ENCODE peak calls at places on chromosomes 4 and X, in nine cellular contexts. D is uterus; X is esophagus squamous epithelium; V is stimulated activated CD4-positive, alpha-beta T cell treated with anti-CD3 and anti-CD28 coated beads, Interleukin-4, amount 100 ng/mL, for 24 hours; C is right cardiac atrium; L is activated T-cell treated with anti-CD3 and anti-CD28 coated beads, Interleukin-2, amount 50 U/mL, for 4 hours; Q is fibroblast of the aortic adventitia; M is OCI-M1; H is naive thymus-derived CD8-positive, alpha-beta T cell. W is an unnamed sample.

GRCh38 chr4:11615601-11616000 is 186.9 kb upstream of the HS3ST1 start:
- DNase-seq in D (no peak), X (no peak), V (no peak), C (no peak), L (no peak), Q (peak; percentile 59), M (no peak), H (no peak), W (no peak)

GRCh38 chrX:21885568-21885967 is 29.8 kb downstream of the YY2 start:
- DNase-seq in D (no peak), X (no peak), V (no peak), C (no peak), L (no peak), Q (peak; percentile 45), M (no peak), H (no peak), W (peak; percentile 33)

GRCh38 chr4:80069108-80069836 is 3.8 kb downstream of the ANTXR2 start:
- DNase-seq in D (no peak), X (no peak), V (no peak), C (no peak), L (no peak), Q (peak; percentile 63), M (no peak), H (no peak), W (no peak)

GRCh38 chrX:128818690-128819089 is 704.6 kb downstream of the SMARCA1 start:
- DNase-seq in D (no peak), X (no peak), V (no peak), C (no peak), L (no peak), Q (no peak), M (no peak), H (no peak), W (no peak)

GRCh38 chr4:68272860-68273259 is 27.4 kb upstream of the TMPRSS11B start:
- DNase-seq in D (no peak), X (no peak), V (no peak), C (no peak), L (no peak), Q (peak; percentile 8), M (no peak), H (no peak), W (no peak)

GRCh38 chr4:14110407-14110806 is 482.9 kb upstream of the BOD1L1 start:
- DNase-seq in D (no peak), X (no peak), V (no peak), C (no peak), L (no peak), Q (peak; percentile 64), M (no peak), H (no peak), W (peak; percentile 59)

GRCh38 chrX:148380107-148380506 is 120.3 kb upstream of the AFF2 start:
- DNase-seq in D (no peak), X (no peak), V (peak; percentile 3), C (no peak), L (no peak), Q (no peak), M (peak; percentile 10), H (no peak), W (no peak)

GRCh38 chr4:24471623-24472510 is 112.5 kb downstream of the DHX15 start:
- DNase-seq in D (peak; percentile 34), X (no peak), V (peak; percentile 4), C (peak; percentile 52), L (no peak), Q (no peak), M (no peak), H (no peak), W (peak; percentile 39)

GRCh38 chr4:176404591-176404990 is 84.8 kb downstream of the SPCS3 start:
- DNase-seq in D (no peak), X (no peak), V (no peak), C (no peak), L (no peak), Q (peak; percentile 44), M (no peak), H (no peak), W (peak; percentile 51)

GRCh38 chr4:2637956-2638552 is 101.6 kb downstream of the FAM193A start:
- DNase-seq in D (no peak), X (no peak), V (no peak), C (no peak), L (no peak), Q (no peak), M (no peak), H (no peak), W (no peak)

GRCh38 chr4:4694296-4694772 is 152.5 kb upstream of the STX18 start:
- DNase-seq in D (no peak), X (no peak), V (no peak), C (peak; percentile 70), L (no peak), Q (no peak), M (no peak), H (no peak), W (peak; percentile 55)